ENCODE peak calls at places on chromosomes 6 and 20, in seven cellular contexts. P is upper lobe of right lung, W is neural progenitor cell, H is HL-60, V is H1, L is stomach, M is colonic mucosa. U is an unnamed sample.

GRCh38 chr20:10939297-10939949 is 265.6 kb upstream of the JAG1 start:
- DNase-seq in P (no peak), W (no peak), H (no peak), V (no peak), L (no peak), M (no peak), U (peak; percentile 44)

GRCh38 chr6:30730611-30731435 is 10.7 kb downstream of the TUBB start:
- DNase-seq in P (peak; percentile 91), W (peak; percentile 77), H (peak; percentile 91), V (peak; percentile 87), L (peak; percentile 91), M (peak; percentile 86), U (no peak)

GRCh38 chr6:152232494-152233151 is 404.5 kb downstream of the SYNE1 start:
- DNase-seq in P (no peak), W (no peak), H (no peak), V (no peak), L (no peak), M (no peak), U (peak; percentile 82)

GRCh38 chr6:11929451-11929850 is 82.7 kb upstream of the HIVEP1 start:
- DNase-seq in P (no peak), W (no peak), H (no peak), V (no peak), L (no peak), M (no peak), U (no peak)

GRCh38 chr20:34495307-34495706 is 20.9 kb upstream of the DYNLRB1 start:
- DNase-seq in P (no peak), W (no peak), H (no peak), V (no peak), L (no peak), M (no peak), U (no peak)

GRCh38 chr6:145562771-145563615 is 172.3 kb downstream of the EPM2A start:
- DNase-seq in P (no peak), W (no peak), H (no peak), V (no peak), L (no peak), M (no peak), U (no peak)

GRCh38 chr20:62305149-62305764 is 2.5 kb downstream of the ADRM1 start:
- DNase-seq in P (no peak), W (no peak), H (peak; percentile 78), V (no peak), L (no peak), M (no peak), U (no peak)

GRCh38 chr6:121533321-121533841 is 97.9 kb downstream of the GJA1 start:
- DNase-seq in P (no peak), W (no peak), H (no peak), V (no peak), L (no peak), M (no peak), U (no peak)

GRCh38 chr20:48648482-48649051 is 179.2 kb downstream of the PREX1 start:
- DNase-seq in P (no peak), W (no peak), H (no peak), V (no peak), L (no peak), M (peak; percentile 26), U (no peak)

GRCh38 chr6:29593199-29593598 is 8.3 kb downstream of the OR2H2 start:
- DNase-seq in P (no peak), W (no peak), H (no peak), V (no peak), L (no peak), M (no peak), U (no peak)

GRCh38 chr6:15303162-15303919 is 57.5 kb downstream of the JARID2 start:
- DNase-seq in P (no peak), W (peak; percentile 65), H (no peak), V (peak; percentile 47), L (no peak), M (no peak), U (no peak)

GRCh38 chr6:117976030-117976651 is 69.1 kb downstream of the SLC35F1 start:
- DNase-seq in P (no peak), W (peak; percentile 82), H (peak; percentile 31), V (no peak), L (no peak), M (peak; percentile 20), U (peak; percentile 59)

GRCh38 chr6:24981385-24981758 is 45.6 kb upstream of the RIPOR2 start:
- DNase-seq in P (no peak), W (peak; percentile 18), H (no peak), V (peak; percentile 61), L (no peak), M (no peak), U (peak; percentile 40)

GRCh38 chr6:3363296-3364025 is 93.4 kb downstream of the SLC22A23 start:
- DNase-seq in P (peak; percentile 90), W (no peak), H (no peak), V (no peak), L (peak; percentile 93), M (peak; percentile 91), U (no peak)

GRCh38 chr20:47125553-47126373 is 230.7 kb downstream of the ZMYND8 start:
- DNase-seq in P (no peak), W (peak; percentile 79), H (no peak), V (no peak), L (no peak), M (no peak), U (no peak)

GRCh38 chr20:32457476-32457986 is 99.4 kb downstream of the ASXL1 start:
- DNase-seq in P (peak; percentile 78), W (peak; percentile 97), H (no peak), V (peak; percentile 90), L (peak; percentile 68), M (no peak), U (peak; percentile 59)

GRCh38 chr6:93746892-93747291 is 327.5 kb upstream of the EPHA7 start:
- DNase-seq in P (no peak), W (peak; percentile 32), H (no peak), V (no peak), L (no peak), M (no peak), U (no peak)

GRCh38 chr6:141105481-141105880 is 1027.2 kb upstream of the GJE1 start:
- DNase-seq in P (no peak), W (peak; percentile 93), H (no peak), V (no peak), L (no peak), M (no peak), U (peak; percentile 53)

GRCh38 chr6:166104107-166104506 is 63.5 kb downstream of the TBXT start:
- DNase-seq in P (no peak), W (no peak), H (no peak), V (no peak), L (no peak), M (no peak), U (peak; percentile 42)

DNA sequence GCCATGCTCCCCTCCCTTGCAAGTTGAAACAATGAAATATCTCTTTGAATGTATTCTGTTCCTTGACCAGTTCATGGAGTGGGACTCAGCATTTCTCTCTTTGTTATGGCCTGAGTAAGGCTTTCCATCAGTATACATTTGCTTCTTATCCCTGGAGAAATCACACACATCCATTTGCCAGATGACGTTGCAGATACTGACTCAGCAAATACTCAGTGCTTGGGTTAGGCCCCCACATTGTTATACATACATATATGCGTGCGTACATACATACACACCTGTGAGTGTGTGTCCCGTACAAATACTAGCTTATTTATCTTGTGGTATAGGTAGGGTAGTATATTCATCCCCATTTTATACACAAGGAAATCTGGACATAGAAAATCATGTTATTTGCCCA is 72.4 kb downstream of the PLG start:
- DNase-seq in P (no peak), W (no peak), H (no peak), V (no peak), L (no peak), M (no peak), U (no peak)
- TF ChIP-seq CTCF in P (no peak), W (no peak), H (no peak), V (no peak), L (no peak), M (no peak), U (no peak)

GRCh38 chr6:6600865-6601264 is 12.3 kb downstream of the LY86 start:
- DNase-seq in P (no peak), W (no peak), H (no peak), V (no peak), L (no peak), M (no peak), U (no peak)
- H3K4me3 ChIP-seq in P (no peak overlapping the region), W (no peak overlapping the region), H (no peak overlapping the region), V (no peak overlapping the region), L (no peak overlapping the region), M (no peak overlapping the region), U (no peak overlapping the region)

DNA sequence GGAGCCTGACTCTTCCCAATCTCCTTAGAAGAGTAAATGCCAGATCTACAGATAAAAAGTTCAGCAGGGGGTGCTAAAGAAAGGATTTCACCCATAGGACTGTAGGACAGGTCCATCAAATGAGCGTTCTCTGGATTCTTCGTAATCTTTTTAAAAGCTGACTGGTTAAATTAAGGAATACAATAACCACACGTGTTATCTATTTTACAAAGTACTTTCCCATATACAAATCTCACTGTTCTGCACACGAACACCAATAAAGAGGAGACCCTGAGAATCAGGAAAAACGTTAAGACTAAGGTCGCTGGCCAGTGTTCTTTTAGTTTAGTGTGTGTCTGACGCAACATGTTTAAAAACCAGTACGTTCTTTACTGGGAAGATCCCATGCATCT is 542 bp downstream of the TUBE1 start:
- DNase-seq in P (no peak), W (peak; percentile 64), H (peak; percentile 43), V (no peak), L (no peak), M (no peak), U (peak; percentile 46)
- TF ChIP-seq CTCF in P (peak; percentile 27), W (peak; percentile 29), H (no peak), V (no peak), L (no peak), M (no peak), U (peak; percentile 18)

GRCh38 chr6:20319520-20320357 is 81.9 kb upstream of the E2F3 start:
- DNase-seq in P (peak; percentile 72), W (no peak), H (peak; percentile 91), V (no peak), L (peak; percentile 40), M (peak; percentile 24), U (no peak)
- H3K4me3 ChIP-seq in P (peak overlapping the region; percentile 31), W (no peak overlapping the region), H (peak overlapping the region; percentile 23), V (no peak overlapping the region), L (no peak overlapping the region), M (peak overlapping the region; percentile 5), U (no peak overlapping the region)

GRCh38 chr6:13357551-13358075 is 29.3 kb upstream of the TBC1D7 start:
- DNase-seq in P (no peak), W (peak; percentile 70), H (no peak), V (no peak), L (no peak), M (no peak), U (peak; percentile 74)
- TF ChIP-seq CTCF in P (no peak), W (peak; percentile 13), H (no peak), V (no peak), L (no peak), M (no peak), U (peak; percentile 16)